ENCODE peak calls at places on chromosomes 4 and X, in nine cellular contexts. One of them, this sample, is unnamed.
A peak's percentile ranks its signal among the peaks of the same experiment; 100 is the strongest.

GRCh38 chr4:189445613-189446012 is 495.1 kb upstream of the FRG1 start:
- DNase-seq in heart left ventricle: no peak
- DNase-seq in fibroblast of villous mesenchyme: no peak
- DNase-seq in heart right ventricle: no peak
- DNase-seq in cardiac muscle cell: no peak
- DNase-seq in neural crest cell: no peak
- DNase-seq in upper lobe of right lung: no peak
- DNase-seq in AG09309: no peak
- DNase-seq in Caco-2: no peak
- DNase-seq in this sample: no peak

GRCh38 chr4:163932504-163932903 is 438.0 kb downstream of the TMA16 start:
- DNase-seq in heart left ventricle: no peak
- DNase-seq in fibroblast of villous mesenchyme: no peak
- DNase-seq in heart right ventricle: no peak
- DNase-seq in cardiac muscle cell: no peak
- DNase-seq in neural crest cell: no peak
- DNase-seq in upper lobe of right lung: no peak
- DNase-seq in AG09309: no peak
- DNase-seq in Caco-2: no peak
- DNase-seq in this sample: no peak

GRCh38 chr4:54359919-54360650 is 131.0 kb downstream of the PDGFRA start:
- DNase-seq in heart left ventricle: no peak
- DNase-seq in fibroblast of villous mesenchyme: no peak
- DNase-seq in heart right ventricle: no peak
- DNase-seq in cardiac muscle cell: no peak
- DNase-seq in neural crest cell: no peak
- DNase-seq in upper lobe of right lung: no peak
- DNase-seq in AG09309: no peak
- DNase-seq in Caco-2: no peak
- DNase-seq in this sample: no peak

GRCh38 chr4:122827899-122828601 is 1.4 kb downstream of the FGF2 start:
- DNase-seq in heart left ventricle: no peak
- DNase-seq in fibroblast of villous mesenchyme: peak; percentile 80
- DNase-seq in heart right ventricle: no peak
- DNase-seq in cardiac muscle cell: peak; percentile 77
- DNase-seq in neural crest cell: no peak
- DNase-seq in upper lobe of right lung: no peak
- DNase-seq in AG09309: no peak
- DNase-seq in Caco-2: peak; percentile 39
- DNase-seq in this sample: no peak

GRCh38 chr4:71466775-71467174 is 128.0 kb downstream of the SLC4A4 start:
- DNase-seq in heart left ventricle: no peak
- DNase-seq in fibroblast of villous mesenchyme: no peak
- DNase-seq in heart right ventricle: no peak
- DNase-seq in cardiac muscle cell: no peak
- DNase-seq in neural crest cell: no peak
- DNase-seq in upper lobe of right lung: no peak
- DNase-seq in AG09309: no peak
- DNase-seq in Caco-2: no peak
- DNase-seq in this sample: no peak

GRCh38 chr4:80266267-80266901 is at the start of gene FGF5:
- DNase-seq in heart left ventricle: peak; percentile 36
- DNase-seq in fibroblast of villous mesenchyme: peak; percentile 65
- DNase-seq in heart right ventricle: peak; percentile 30
- DNase-seq in cardiac muscle cell: peak; percentile 72
- DNase-seq in neural crest cell: peak; percentile 30
- DNase-seq in upper lobe of right lung: peak; percentile 67
- DNase-seq in AG09309: peak; percentile 80
- DNase-seq in Caco-2: no peak
- DNase-seq in this sample: peak; percentile 98

GRCh38 chr4:38322709-38323108 is 341.3 kb upstream of the KLF3 start:
- DNase-seq in heart left ventricle: peak; percentile 33
- DNase-seq in fibroblast of villous mesenchyme: peak; percentile 84
- DNase-seq in heart right ventricle: peak; percentile 40
- DNase-seq in cardiac muscle cell: peak; percentile 89
- DNase-seq in neural crest cell: no peak
- DNase-seq in upper lobe of right lung: no peak
- DNase-seq in AG09309: peak; percentile 55
- DNase-seq in Caco-2: no peak
- DNase-seq in this sample: peak; percentile 69

GRCh38 chr4:45438047-45438446 is 685.8 kb downstream of the GABRG1 start:
- DNase-seq in heart left ventricle: no peak
- DNase-seq in fibroblast of villous mesenchyme: no peak
- DNase-seq in heart right ventricle: peak; percentile 11
- DNase-seq in cardiac muscle cell: peak; percentile 6
- DNase-seq in neural crest cell: no peak
- DNase-seq in upper lobe of right lung: no peak
- DNase-seq in AG09309: no peak
- DNase-seq in Caco-2: no peak
- DNase-seq in this sample: no peak

GRCh38 chrX:150094375-150094774 is 156.1 kb upstream of the EOLA2 start:
- DNase-seq in heart left ventricle: no peak
- DNase-seq in fibroblast of villous mesenchyme: no peak
- DNase-seq in heart right ventricle: no peak
- DNase-seq in cardiac muscle cell: no peak
- DNase-seq in neural crest cell: no peak
- DNase-seq in upper lobe of right lung: no peak
- DNase-seq in AG09309: no peak
- DNase-seq in Caco-2: no peak
- DNase-seq in this sample: no peak

GRCh38 chr4:84126061-84126787 is 372.9 kb downstream of the NKX6-1 start:
- DNase-seq in heart left ventricle: no peak
- DNase-seq in fibroblast of villous mesenchyme: no peak
- DNase-seq in heart right ventricle: no peak
- DNase-seq in cardiac muscle cell: no peak
- DNase-seq in neural crest cell: no peak
- DNase-seq in upper lobe of right lung: no peak
- DNase-seq in AG09309: no peak
- DNase-seq in Caco-2: no peak
- DNase-seq in this sample: no peak

GRCh38 chrX:155334486-155335316 is at the start of gene CLIC2:
- DNase-seq in heart left ventricle: peak; percentile 38
- DNase-seq in fibroblast of villous mesenchyme: peak; percentile 70
- DNase-seq in heart right ventricle: peak; percentile 40
- DNase-seq in cardiac muscle cell: peak; percentile 78
- DNase-seq in neural crest cell: no peak
- DNase-seq in upper lobe of right lung: no peak
- DNase-seq in AG09309: peak; percentile 16
- DNase-seq in Caco-2: no peak
- DNase-seq in this sample: no peak

GRCh38 chrX:107355533-107355932 is 93.9 kb upstream of the FRMPD3 start:
- DNase-seq in heart left ventricle: no peak
- DNase-seq in fibroblast of villous mesenchyme: no peak
- DNase-seq in heart right ventricle: no peak
- DNase-seq in cardiac muscle cell: no peak
- DNase-seq in neural crest cell: no peak
- DNase-seq in upper lobe of right lung: no peak
- DNase-seq in AG09309: no peak
- DNase-seq in Caco-2: no peak
- DNase-seq in this sample: no peak

GRCh38 chrX:14964500-14964899 is 91.3 kb downstream of the MOSPD2 start:
- DNase-seq in heart left ventricle: no peak
- DNase-seq in fibroblast of villous mesenchyme: peak; percentile 29
- DNase-seq in heart right ventricle: no peak
- DNase-seq in cardiac muscle cell: peak; percentile 5
- DNase-seq in neural crest cell: no peak
- DNase-seq in upper lobe of right lung: no peak
- DNase-seq in AG09309: peak; percentile 16
- DNase-seq in Caco-2: no peak
- DNase-seq in this sample: peak; percentile 52
- TF ChIP-seq CTCF in heart left ventricle: no peak
- TF ChIP-seq CTCF in fibroblast of villous mesenchyme: peak; percentile 15
- TF ChIP-seq CTCF in heart right ventricle: no peak
- TF ChIP-seq CTCF in cardiac muscle cell: peak; percentile 20
- TF ChIP-seq CTCF in neural crest cell: no peak
- TF ChIP-seq CTCF in upper lobe of right lung: no peak
- TF ChIP-seq CTCF in AG09309: peak; percentile 23
- TF ChIP-seq CTCF in Caco-2: no peak
- TF ChIP-seq CTCF in this sample: peak; percentile 44

GRCh38 chr4:73257995-73258667 is 467 bp downstream of the ANKRD17 start:
- DNase-seq in heart left ventricle: peak; percentile 38
- DNase-seq in fibroblast of villous mesenchyme: peak; percentile 53
- DNase-seq in heart right ventricle: peak; percentile 38
- DNase-seq in cardiac muscle cell: peak; percentile 51
- DNase-seq in neural crest cell: no peak
- DNase-seq in upper lobe of right lung: no peak
- DNase-seq in AG09309: no peak
- DNase-seq in Caco-2: peak; percentile 44
- DNase-seq in this sample: peak; percentile 16

GRCh38 chr4:73258668-73259551 is at the start of gene ANKRD17:
- DNase-seq in heart left ventricle: peak; percentile 93
- DNase-seq in fibroblast of villous mesenchyme: peak; percentile 96
- DNase-seq in heart right ventricle: peak; percentile 93
- DNase-seq in cardiac muscle cell: peak; percentile 96
- DNase-seq in neural crest cell: peak; percentile 84
- DNase-seq in upper lobe of right lung: peak; percentile 97
- DNase-seq in AG09309: peak; percentile 66
- DNase-seq in Caco-2: peak; percentile 93
- DNase-seq in this sample: peak; percentile 91

GRCh38 chr4:73252001-73252400 is 6.6 kb downstream of the ANKRD17 start:
- DNase-seq in heart left ventricle: no peak
- DNase-seq in fibroblast of villous mesenchyme: no peak
- DNase-seq in heart right ventricle: no peak
- DNase-seq in cardiac muscle cell: no peak
- DNase-seq in neural crest cell: no peak
- DNase-seq in upper lobe of right lung: no peak
- DNase-seq in AG09309: no peak
- DNase-seq in Caco-2: no peak
- DNase-seq in this sample: no peak

GRCh38 chr4:73259552-73260140 is 1.0 kb upstream of the ANKRD17 start:
- DNase-seq in heart left ventricle: no peak
- DNase-seq in fibroblast of villous mesenchyme: peak; percentile 53
- DNase-seq in heart right ventricle: peak; percentile 29
- DNase-seq in cardiac muscle cell: peak; percentile 44
- DNase-seq in neural crest cell: peak; percentile 4
- DNase-seq in upper lobe of right lung: no peak
- DNase-seq in AG09309: no peak
- DNase-seq in Caco-2: peak; percentile 10
- DNase-seq in this sample: peak; percentile 6

GRCh38 chr4:73257242-73257994 is 1.2 kb downstream of the ANKRD17 start:
- DNase-seq in heart left ventricle: peak; percentile 82
- DNase-seq in fibroblast of villous mesenchyme: peak; percentile 92
- DNase-seq in heart right ventricle: peak; percentile 84
- DNase-seq in cardiac muscle cell: peak; percentile 89
- DNase-seq in neural crest cell: peak; percentile 58
- DNase-seq in upper lobe of right lung: peak; percentile 75
- DNase-seq in AG09309: peak; percentile 63
- DNase-seq in Caco-2: peak; percentile 73
- DNase-seq in this sample: peak; percentile 87
- TF ChIP-seq CTCF in heart left ventricle: peak; percentile 60
- TF ChIP-seq CTCF in fibroblast of villous mesenchyme: peak; percentile 81
- TF ChIP-seq CTCF in heart right ventricle: peak; percentile 68
- TF ChIP-seq CTCF in cardiac muscle cell: peak; percentile 77
- TF ChIP-seq CTCF in neural crest cell: peak; percentile 76
- TF ChIP-seq CTCF in upper lobe of right lung: peak; percentile 73
- TF ChIP-seq CTCF in AG09309: peak; percentile 74
- TF ChIP-seq CTCF in Caco-2: peak; percentile 66
- TF ChIP-seq CTCF in this sample: peak; percentile 83

GRCh38 chrX:31590581-31591113 is 518.8 kb upstream of the FTHL17 start:
- DNase-seq in heart left ventricle: no peak
- DNase-seq in fibroblast of villous mesenchyme: peak; percentile 45
- DNase-seq in heart right ventricle: no peak
- DNase-seq in cardiac muscle cell: peak; percentile 63
- DNase-seq in neural crest cell: no peak
- DNase-seq in upper lobe of right lung: no peak
- DNase-seq in AG09309: no peak
- DNase-seq in Caco-2: no peak
- DNase-seq in this sample: peak; percentile 57
- TF ChIP-seq CTCF in heart left ventricle: no peak
- TF ChIP-seq CTCF in fibroblast of villous mesenchyme: no peak
- TF ChIP-seq CTCF in heart right ventricle: no peak
- TF ChIP-seq CTCF in cardiac muscle cell: no peak
- TF ChIP-seq CTCF in neural crest cell: no peak
- TF ChIP-seq CTCF in upper lobe of right lung: no peak
- TF ChIP-seq CTCF in AG09309: no peak
- TF ChIP-seq CTCF in Caco-2: no peak
- TF ChIP-seq CTCF in this sample: no peak

GRCh38 chr4:185127021-185127925 is 15.8 kb upstream of the SLC25A4 start:
- DNase-seq in heart left ventricle: no peak
- DNase-seq in fibroblast of villous mesenchyme: peak; percentile 20
- DNase-seq in heart right ventricle: no peak
- DNase-seq in cardiac muscle cell: peak; percentile 45
- DNase-seq in neural crest cell: no peak
- DNase-seq in upper lobe of right lung: peak; percentile 76
- DNase-seq in AG09309: no peak
- DNase-seq in Caco-2: peak; percentile 28
- DNase-seq in this sample: no peak

GRCh38 chr4:185134176-185134869 is 8.7 kb upstream of the SLC25A4 start:
- DNase-seq in heart left ventricle: no peak
- DNase-seq in fibroblast of villous mesenchyme: peak; percentile 63
- DNase-seq in heart right ventricle: no peak
- DNase-seq in cardiac muscle cell: peak; percentile 72
- DNase-seq in neural crest cell: no peak
- DNase-seq in upper lobe of right lung: no peak
- DNase-seq in AG09309: peak; percentile 10
- DNase-seq in Caco-2: peak; percentile 41
- DNase-seq in this sample: peak; percentile 51

GRCh38 chr4:185123479-185123878 is 19.6 kb upstream of the SLC25A4 start:
- DNase-seq in heart left ventricle: no peak
- DNase-seq in fibroblast of villous mesenchyme: no peak
- DNase-seq in heart right ventricle: no peak
- DNase-seq in cardiac muscle cell: no peak
- DNase-seq in neural crest cell: no peak
- DNase-seq in upper lobe of right lung: no peak
- DNase-seq in AG09309: no peak
- DNase-seq in Caco-2: no peak
- DNase-seq in this sample: no peak

GRCh38 chr4:185122681-185123345 is 20.3 kb upstream of the SLC25A4 start:
- DNase-seq in heart left ventricle: no peak
- DNase-seq in fibroblast of villous mesenchyme: peak; percentile 18
- DNase-seq in heart right ventricle: no peak
- DNase-seq in cardiac muscle cell: no peak
- DNase-seq in neural crest cell: no peak
- DNase-seq in upper lobe of right lung: no peak
- DNase-seq in AG09309: no peak
- DNase-seq in Caco-2: no peak
- DNase-seq in this sample: peak; percentile 28

DNA sequence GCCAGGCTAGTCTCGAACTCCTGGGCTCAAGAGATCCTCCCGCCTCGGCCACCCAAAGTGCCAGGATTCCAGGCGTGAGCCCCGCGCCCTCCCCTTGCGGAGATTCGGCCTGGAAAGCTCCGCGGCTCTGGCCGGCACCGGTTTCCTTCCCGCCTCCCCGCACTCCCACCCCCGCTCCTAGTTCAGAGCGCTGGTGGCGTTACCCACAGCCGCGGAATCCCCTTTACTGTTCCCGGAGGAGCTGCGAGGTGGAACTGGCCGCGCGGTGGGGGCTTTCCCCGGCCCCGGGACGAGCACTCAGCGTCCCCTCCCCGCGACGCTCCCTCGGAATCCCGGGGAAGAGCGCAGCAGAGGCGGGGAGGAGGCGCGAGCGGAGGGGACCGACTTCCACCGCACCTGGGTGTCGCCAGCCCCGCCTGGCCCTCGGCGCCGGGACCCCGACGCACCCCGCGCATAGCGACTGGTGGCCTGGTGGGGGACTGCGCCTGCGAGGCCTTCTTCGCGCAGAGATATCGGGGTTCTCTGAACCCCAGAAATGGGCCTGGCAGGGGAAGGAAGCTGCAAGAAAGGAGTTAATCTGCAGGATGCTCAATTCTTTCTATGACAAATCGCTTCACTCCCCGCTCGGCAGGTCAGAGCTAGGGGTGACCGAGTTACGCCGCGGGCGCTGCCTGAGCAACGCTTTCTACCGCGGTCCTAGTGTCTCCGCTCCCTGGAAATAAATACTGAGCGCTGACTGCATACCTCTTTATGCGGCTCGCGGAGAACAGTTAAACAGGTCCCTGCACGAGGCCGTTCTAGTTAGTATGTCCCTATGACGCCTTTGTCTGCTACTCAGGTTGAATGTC is 14.6 kb upstream of the SLC25A4 start:
- DNase-seq in heart left ventricle: no peak
- DNase-seq in fibroblast of villous mesenchyme: peak; percentile 16
- DNase-seq in heart right ventricle: peak; percentile 35
- DNase-seq in cardiac muscle cell: peak; percentile 47
- DNase-seq in neural crest cell: no peak
- DNase-seq in upper lobe of right lung: peak; percentile 72
- DNase-seq in AG09309: no peak
- DNase-seq in Caco-2: peak; percentile 36
- DNase-seq in this sample: no peak
- TF ChIP-seq CTCF in heart left ventricle: no peak
- TF ChIP-seq CTCF in fibroblast of villous mesenchyme: peak; percentile 3
- TF ChIP-seq CTCF in heart right ventricle: no peak
- TF ChIP-seq CTCF in cardiac muscle cell: peak; percentile 6
- TF ChIP-seq CTCF in neural crest cell: peak; percentile 50
- TF ChIP-seq CTCF in upper lobe of right lung: peak; percentile 31
- TF ChIP-seq CTCF in AG09309: no peak
- TF ChIP-seq CTCF in Caco-2: no peak
- TF ChIP-seq CTCF in this sample: peak; percentile 31